ENCODE peak calls at places on chromosomes 4 and X, in six cellular contexts. G, N, J, C, E and Z are unnamed samples.

GRCh38 chr4:63563288-63564014 is 845.8 kb downstream of the TECRL start:
- DNase-seq in E (peak; percentile 4), C (no peak), G (no peak), J (no peak), N (peak; percentile 24), Z (no peak)

GRCh38 chr4:172709376-172709775 is 459.2 kb upstream of the GALNT7 start:
- DNase-seq in C (no peak), N (peak; percentile 84), E (no peak), J (no peak), G (no peak), Z (no peak)

GRCh38 chr4:6701371-6701770 is 7.7 kb downstream of the S100P start:
- DNase-seq in C (no peak), J (no peak), G (no peak), N (no peak), E (peak; percentile 33), Z (no peak)

GRCh38 chrX:14528629-14529287 is 578 bp upstream of the GLRA2 start:
- DNase-seq in J (no peak), G (peak; percentile 2), N (peak; percentile 44), C (peak; percentile 89), E (peak; percentile 61), Z (peak; percentile 87)

GRCh38 chr4:560731-561211 is 15.3 kb downstream of the TMEM271 start:
- DNase-seq in G (no peak), E (no peak), C (no peak), N (no peak), J (no peak), Z (no peak)

GRCh38 chr4:120005527-120005926 is 61.1 kb downstream of the MAD2L1 start:
- DNase-seq in N (no peak), C (no peak), J (no peak), G (no peak), E (no peak), Z (no peak)

GRCh38 chr4:4922441-4922840 is 63.0 kb downstream of the MSX1 start:
- DNase-seq in E (no peak), J (no peak), N (no peak), C (no peak), G (peak; percentile 61), Z (no peak)

GRCh38 chrX:142201113-142201512 is 4.0 kb downstream of the MAGEC2 start:
- DNase-seq in G (no peak), J (no peak), E (no peak), N (no peak), C (no peak), Z (no peak)

GRCh38 chr4:21680326-21680898 is 268.2 kb downstream of the KCNIP4 start:
- DNase-seq in G (no peak), N (no peak), C (no peak), E (no peak), J (no peak), Z (no peak)

GRCh38 chrX:128975716-128976115 is 547.6 kb downstream of the SMARCA1 start:
- DNase-seq in N (peak; percentile 11), G (no peak), E (peak; percentile 24), C (peak; percentile 51), J (no peak), Z (peak; percentile 47)

GRCh38 chr4:110586137-110586850 is 36.6 kb downstream of the PITX2 start:
- DNase-seq in E (peak; percentile 62), C (no peak), J (peak; percentile 45), G (no peak), N (peak; percentile 3), Z (no peak)

GRCh38 chrX:119482497-119483480 is 14.5 kb downstream of the SLC25A5 start:
- DNase-seq in C (peak; percentile 76), G (peak; percentile 31), E (no peak), J (no peak), N (peak; percentile 40), Z (peak; percentile 72)

GRCh38 chr4:7752649-7753048 is 187.0 kb downstream of the AFAP1 start:
- DNase-seq in E (no peak), J (no peak), C (no peak), G (no peak), N (no peak), Z (no peak)

GRCh38 chr4:139202984-139203383 is 26.0 kb upstream of the ELF2 start:
- DNase-seq in J (no peak), C (no peak), E (no peak), G (no peak), N (no peak), Z (no peak)

GRCh38 chr4:76969493-76969892 is 19.9 kb downstream of the SEPTIN11 start:
- DNase-seq in G (no peak), C (no peak), E (no peak), N (no peak), J (no peak), Z (no peak)

GRCh38 chr4:173374588-173374987 is 3.8 kb downstream of the SAP30 start:
- DNase-seq in E (no peak), G (no peak), C (no peak), N (no peak), J (no peak), Z (no peak)